ENCODE peak calls at places on chromosome 21, in seven cellular contexts. T is GM06990, W is C1 segment of cervical spinal cord, O is nephron progenitor cell, H is breast epithelium, U is EL, V is glomerular endothelial cell. R is an unnamed sample.

GRCh38 chr21:39612233-39613028 is at the start of gene B3GALT5:
- DNase-seq in V (no peak), T (no peak), W (no peak), U (peak; percentile 38), O (peak; percentile 86), H (no peak), R (peak; percentile 24)

GRCh38 chr21:31397515-31397926 is 53.5 kb upstream of the TIAM1 start:
- DNase-seq in V (no peak), T (no peak), W (no peak), H (no peak), U (no peak), O (no peak), R (peak; percentile 55)

GRCh38 chr21:21807598-21807903 is 809.3 kb downstream of the NCAM2 start:
- DNase-seq in U (no peak), T (no peak), V (no peak), W (no peak), H (no peak), O (no peak), R (no peak)

GRCh38 chr21:37871121-37871862 is 45.0 kb downstream of the KCNJ6 start:
- DNase-seq in W (no peak), O (no peak), V (no peak), U (peak; percentile 80), H (no peak), T (no peak), R (no peak)

GRCh38 chr21:32732544-32732943 is 4.7 kb upstream of the SYNJ1 start:
- DNase-seq in T (no peak), U (no peak), V (no peak), O (no peak), H (no peak), W (no peak), R (no peak)

GRCh38 chr21:21184771-21185528 is 186.7 kb downstream of the NCAM2 start:
- DNase-seq in H (no peak), T (no peak), V (no peak), O (no peak), U (no peak), W (no peak), R (no peak)

GRCh38 chr21:34807146-34807880 is 138.5 kb downstream of the CLIC6 start:
- DNase-seq in T (peak; percentile 40), V (peak; percentile 93), U (peak; percentile 98), W (no peak), H (no peak), O (no peak), R (no peak)

GRCh38 chr21:42499430-42500106 is 3.5 kb upstream of the RSPH1 start:
- DNase-seq in O (peak; percentile 57), U (no peak), V (no peak), T (no peak), H (no peak), W (no peak), R (no peak)

GRCh38 chr21:33396966-33397365 is 6.2 kb upstream of the IFNGR2 start:
- DNase-seq in O (no peak), V (no peak), H (no peak), W (no peak), T (no peak), U (peak; percentile 79), R (no peak)

GRCh38 chr21:36964832-36965719 is 1.4 kb downstream of the HLCS start:
- DNase-seq in U (no peak), W (no peak), O (no peak), V (no peak), H (no peak), T (peak; percentile 18), R (no peak)

GRCh38 chr21:35207322-35207721 is 158.2 kb upstream of the RUNX1 start:
- DNase-seq in O (no peak), V (no peak), U (no peak), W (no peak), H (no peak), T (no peak), R (no peak)

GRCh38 chr21:36190736-36191135 is 34.1 kb downstream of the DOP1B start:
- DNase-seq in U (no peak), V (no peak), H (no peak), O (no peak), W (no peak), T (no peak), R (no peak)

GRCh38 chr21:17607684-17608083 is 5.0 kb downstream of the BTG3 start:
- DNase-seq in U (no peak), H (no peak), V (no peak), T (no peak), O (no peak), W (no peak), R (no peak)

GRCh38 chr21:46392921-46393320 is 65.8 kb upstream of the DIP2A start:
- DNase-seq in W (no peak), V (no peak), O (no peak), T (no peak), U (peak; percentile 23), H (no peak), R (peak; percentile 71)

GRCh38 chr21:45054927-45055612 is 19.3 kb upstream of the ADARB1 start:
- DNase-seq in H (peak; percentile 53), T (no peak), O (no peak), W (no peak), V (no peak), U (no peak), R (no peak)

GRCh38 chr21:34004984-34005383 is 68.4 kb upstream of the MRPS6 start:
- DNase-seq in W (no peak), T (no peak), U (no peak), O (no peak), V (no peak), H (no peak), R (peak; percentile 27)

GRCh38 chr21:43812139-43812821 is 22.9 kb downstream of the RRP1 start:
- DNase-seq in H (no peak), V (no peak), W (peak; percentile 9), O (no peak), T (no peak), U (no peak), R (no peak)

GRCh38 chr21:39051561-39051949 is 131.7 kb downstream of the PSMG1 start:
- DNase-seq in H (no peak), V (no peak), U (peak; percentile 89), W (no peak), T (no peak), O (no peak), R (no peak)

GRCh38 chr21:9750341-9751086 is 770.9 kb upstream of the TPTE start:
- DNase-seq in O (no peak), T (no peak), H (no peak), U (no peak), V (no peak), W (no peak), R (no peak)

GRCh38 chr21:39696620-39697019 is 48.4 kb upstream of the IGSF5 start:
- DNase-seq in O (no peak), H (no peak), T (no peak), U (no peak), W (no peak), V (no peak), R (peak; percentile 44)

GRCh38 chr21:16633851-16634521 is 878.9 kb upstream of the CXADR start:
- DNase-seq in U (no peak), H (no peak), W (no peak), T (no peak), V (no peak), O (no peak), R (peak; percentile 38)

GRCh38 chr21:45102391-45102932 is 28.1 kb downstream of the ADARB1 start:
- DNase-seq in O (no peak), U (peak; percentile 88), V (peak; percentile 72), W (no peak), T (no peak), H (no peak), R (no peak)

GRCh38 chr21:42108554-42108885 is 37.4 kb downstream of the UMODL1 start:
- DNase-seq in O (no peak), W (no peak), T (no peak), H (no peak), U (no peak), V (no peak), R (no peak)

R was measured in testis.